ENCODE peak calls at places on chromosomes 4 and X, in seven cellular contexts. D, G, E, B, Y, C and Z are unnamed samples.

GRCh38 chrX:144637731-144638130 is 609.6 kb upstream of the SPANXN1 start:
- DNase-seq in D (no peak), G (peak), E (no peak), B (no peak), Y (no peak), C (no peak), Z (no peak)

GRCh38 chr4:88159137-88159725 is 792 bp upstream of the ABCG2 start:
- DNase-seq in D (no peak), G (no peak), E (peak), B (no peak), Y (peak), C (no peak), Z (no peak)

GRCh38 chrX:150844016-150844415 is 54.5 kb downstream of the CD99L2 start:
- DNase-seq in D (no peak), G (no peak), E (no peak), B (no peak), Y (no peak), C (no peak), Z (no peak)

GRCh38 chr4:174283507-174284180 is at the start of the genes CEP44 and FBXO8:
- DNase-seq in D (peak), G (peak), E (peak), B (peak), Y (peak), C (peak), Z (no peak)

GRCh38 chr4:113474017-113474416 is 287.5 kb downstream of the CAMK2D start:
- DNase-seq in D (no peak), G (peak), E (no peak), B (no peak), Y (peak), C (no peak), Z (no peak)

GRCh38 chr4:53767503-53767902 is 176.2 kb upstream of the LNX1 start:
- DNase-seq in D (no peak), G (peak), E (no peak), B (no peak), Y (peak), C (no peak), Z (no peak)

GRCh38 chr4:91840359-91840758 is 463.4 kb upstream of the GRID2 start:
- DNase-seq in D (no peak), G (no peak), E (no peak), B (no peak), Y (no peak), C (no peak), Z (peak)

GRCh38 chr4:142818009-142818408 is 28.1 kb downstream of the INPP4B start:
- DNase-seq in D (no peak), G (no peak), E (no peak), B (no peak), Y (peak), C (no peak), Z (no peak)

GRCh38 chr4:56466910-56467283 is 520 bp upstream of the SRP72 start:
- DNase-seq in D (no peak), G (no peak), E (no peak), B (no peak), Y (no peak), C (no peak), Z (no peak)

GRCh38 chr4:3318561-3319021 is 25.8 kb downstream of the RGS12 start:
- DNase-seq in D (no peak), G (no peak), E (no peak), B (no peak), Y (no peak), C (peak), Z (no peak)

GRCh38 chr4:78138252-78138651 is 81.1 kb downstream of the FRAS1 start:
- DNase-seq in D (no peak), G (no peak), E (no peak), B (no peak), Y (no peak), C (no peak), Z (no peak)

GRCh38 chr4:13984996-13985780 is 357.7 kb upstream of the BOD1L1 start:
- DNase-seq in D (no peak), G (no peak), E (no peak), B (no peak), Y (peak), C (no peak), Z (no peak)

GRCh38 chrX:3006500-3006899 is at the start of gene ARSH:
- DNase-seq in D (no peak), G (no peak), E (no peak), B (no peak), Y (no peak), C (no peak), Z (no peak)

GRCh38 chrX:153750126-153750774 is 13.8 kb upstream of the PLXNB3 start:
- DNase-seq in D (no peak), G (no peak), E (no peak), B (no peak), Y (no peak), C (no peak), Z (no peak)

GRCh38 chr4:108072300-108072699 is 82.6 kb downstream of the HADH start:
- DNase-seq in D (no peak), G (no peak), E (no peak), B (no peak), Y (no peak), C (no peak), Z (peak)

GRCh38 chr4:46445689-46446339 is 55.9 kb upstream of the GABRA2 start:
- DNase-seq in D (no peak), G (peak), E (no peak), B (no peak), Y (no peak), C (no peak), Z (no peak)

GRCh38 chrX:12971282-12972003 is 3.5 kb upstream of the TMSB4X start:
- DNase-seq in D (no peak), G (no peak), E (no peak), B (no peak), Y (no peak), C (no peak), Z (no peak)

GRCh38 chr4:186079698-186080097 is 10.7 kb downstream of the TLR3 start:
- DNase-seq in D (no peak), G (no peak), E (no peak), B (no peak), Y (no peak), C (no peak), Z (no peak)

GRCh38 chr4:33961751-33962150 is 2282.6 kb downstream of the ARAP2 start:
- DNase-seq in D (no peak), G (peak), E (no peak), B (no peak), Y (peak), C (no peak), Z (no peak)

GRCh38 chr4:151777471-151777870 is 16.7 kb upstream of the GATB start:
- DNase-seq in D (no peak), G (no peak), E (no peak), B (no peak), Y (no peak), C (no peak), Z (no peak)

GRCh38 chr4:140944539-140944938 is 188.4 kb upstream of the TBC1D9 start:
- DNase-seq in D (no peak), G (peak), E (no peak), B (no peak), Y (peak), C (no peak), Z (no peak)

GRCh38 chrX:72280210-72280882 is 3.3 kb upstream of the RPS4X start:
- DNase-seq in D (no peak), G (no peak), E (peak), B (no peak), Y (peak), C (no peak), Z (no peak)

GRCh38 chr4:111639120-111639519 is 506.1 kb upstream of the FAM241A start:
- DNase-seq in D (no peak), G (no peak), E (no peak), B (no peak), Y (no peak), C (no peak), Z (no peak)

GRCh38 chr4:90641856-90642599 is 514.8 kb downstream of the CCSER1 start:
- DNase-seq in D (no peak), G (peak), E (no peak), B (no peak), Y (no peak), C (no peak), Z (no peak)

GRCh38 chr4:43394976-43395375 is 502.5 kb downstream of the GRXCR1 start:
- DNase-seq in D (no peak), G (no peak), E (no peak), B (no peak), Y (no peak), C (no peak), Z (no peak)

GRCh38 chrX:39809326-39809725 is 288.4 kb downstream of the BCOR start:
- DNase-seq in D (no peak), G (peak), E (no peak), B (no peak), Y (peak), C (no peak), Z (no peak)

GRCh38 chr4:7771056-7771455 is 168.6 kb downstream of the AFAP1 start:
- DNase-seq in D (no peak), G (no peak), E (peak), B (peak), Y (no peak), C (no peak), Z (no peak)

GRCh38 chrX:153739754-153740486 is 15.3 kb downstream of the ABCD1 start:
- DNase-seq in D (no peak), G (no peak), E (no peak), B (no peak), Y (no peak), C (no peak), Z (no peak)

GRCh38 chr4:3533421-3533820 is 1.2 kb upstream of the LRPAP1 start:
- DNase-seq in D (no peak), G (no peak), E (no peak), B (no peak), Y (no peak), C (no peak), Z (no peak)